ENCODE peak calls at places on chromosome 15, in nine cellular contexts. T is osteocyte, W is fibroblast of lung, C is endodermal cell, B is psoas muscle, O is transverse colon, E is Panc1, P is cardiac fibroblast, G is GM13976. Z is an unnamed sample.

GRCh38 chr15:89812126-89812846 is 2.4 kb downstream of the ANPEP start:
- DNase-seq in T (no peak), W (no peak), C (no peak), B (peak), O (peak), E (no peak), P (peak), G (peak), Z (no peak)

GRCh38 chr15:50315814-50316630 is 39.0 kb downstream of the GABPB1 start:
- DNase-seq in T (no peak), W (peak), C (no peak), B (no peak), O (no peak), E (peak), P (peak), G (peak), Z (no peak)

GRCh38 chr15:52683585-52683984 is 4.4 kb upstream of the ATOSA start:
- DNase-seq in T (no peak), W (no peak), C (no peak), B (no peak), O (no peak), E (no peak), P (no peak), G (peak), Z (no peak)

GRCh38 chr15:90903733-90904536 is 833 bp downstream of the MAN2A2 start:
- DNase-seq in T (no peak), W (peak), C (peak), B (no peak), O (peak), E (no peak), P (no peak), G (no peak), Z (no peak)

GRCh38 chr15:62125763-62126162 is 39.3 kb downstream of the C2CD4B start:
- DNase-seq in T (no peak), W (peak), C (no peak), B (no peak), O (peak), E (no peak), P (peak), G (no peak), Z (no peak)

GRCh38 chr15:75723847-75724660 is 11.4 kb upstream of the CSPG4 start:
- DNase-seq in T (peak), W (peak), C (peak), B (peak), O (peak), E (no peak), P (peak), G (peak), Z (peak)

GRCh38 chr15:69359724-69360123 is 54.4 kb upstream of the KIF23 start:
- DNase-seq in T (no peak), W (peak), C (no peak), B (no peak), O (no peak), E (no peak), P (peak), G (no peak), Z (no peak)

GRCh38 chr15:56832125-56832524 is 86.3 kb upstream of the TCF12 start:
- DNase-seq in T (no peak), W (no peak), C (no peak), B (peak), O (peak), E (no peak), P (peak), G (no peak), Z (no peak)

GRCh38 chr15:68334661-68335124 is 57.1 kb downstream of the FEM1B start:
- DNase-seq in T (peak), W (peak), C (no peak), B (no peak), O (no peak), E (no peak), P (peak), G (no peak), Z (no peak)

DNA sequence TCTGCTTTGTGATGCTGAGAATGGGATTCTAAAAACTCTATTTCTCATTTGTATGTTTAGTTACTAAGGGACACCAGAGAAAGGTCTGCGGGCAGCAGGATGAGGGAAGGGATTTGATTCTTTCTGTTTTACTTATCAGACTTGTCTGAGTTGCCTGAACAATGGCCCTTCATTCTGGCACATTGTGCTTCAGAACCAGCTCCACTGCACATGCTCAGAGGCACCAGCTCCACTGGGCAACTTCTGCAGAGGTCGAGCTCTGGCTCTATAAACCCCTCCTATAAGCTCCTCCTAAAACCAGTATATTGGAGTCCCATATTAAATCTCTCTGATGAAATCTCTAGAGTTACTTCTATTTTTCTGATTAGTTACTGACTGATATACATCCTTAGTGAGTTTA is 453.2 kb upstream of the CDIN1 start:
- DNase-seq in T (no peak), W (no peak), C (no peak), B (no peak), O (no peak), E (no peak), P (no peak), G (no peak), Z (no peak)
- TF ChIP-seq CTCF in T (no peak), W (no peak), C (no peak), B (no peak), O (no peak), E (no peak), P (no peak), G (no peak), Z (no peak)

DNA sequence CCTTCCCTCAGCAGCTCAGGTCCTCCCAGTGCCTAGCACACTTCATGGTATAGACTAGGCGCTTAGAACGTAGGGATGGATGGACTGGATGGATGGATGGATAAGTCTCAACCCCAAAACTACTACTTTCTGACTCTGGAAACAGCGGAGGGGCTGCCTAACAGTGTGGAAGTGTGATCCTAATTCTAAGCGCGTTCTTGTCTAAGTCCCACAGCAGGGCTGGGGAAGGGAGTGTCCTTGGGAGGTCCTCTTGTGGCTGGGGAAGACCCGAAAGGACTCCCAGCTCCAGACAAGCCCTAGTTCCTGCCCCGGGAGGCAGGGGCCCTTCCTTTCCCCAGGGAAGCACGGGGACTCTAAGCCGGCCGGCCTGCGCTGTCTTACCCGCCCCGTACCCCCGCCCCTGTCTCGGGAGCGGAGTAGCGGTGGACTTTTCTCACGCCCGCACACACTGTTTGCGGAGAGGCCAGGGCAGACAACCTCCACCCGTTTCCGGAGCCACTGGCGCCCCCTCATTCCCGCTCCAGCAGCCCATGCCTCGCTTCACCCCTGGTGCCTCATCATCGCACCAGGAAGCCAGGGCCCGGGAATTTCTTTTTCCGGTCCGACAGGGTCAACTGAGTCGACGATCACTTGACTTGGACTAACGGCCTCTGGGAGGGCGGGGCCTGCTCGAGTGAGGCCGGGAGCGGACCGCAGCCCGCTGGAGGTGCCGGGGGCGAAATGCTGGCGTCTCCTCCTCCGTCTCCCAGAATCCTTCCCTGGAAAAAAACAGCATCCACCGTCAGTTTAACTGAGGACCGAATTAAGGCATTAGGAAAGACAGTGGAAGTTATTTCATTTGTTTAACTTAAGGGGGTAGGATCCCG is 133.3 kb downstream of the TBC1D2B start:
- DNase-seq in T (peak), W (peak), C (peak), B (peak), O (peak), E (no peak), P (peak), G (peak), Z (peak)
- TF ChIP-seq CTCF in T (no peak), W (no peak), C (no peak), B (no peak), O (no peak), E (no peak), P (no peak), G (no peak), Z (no peak)

DNA sequence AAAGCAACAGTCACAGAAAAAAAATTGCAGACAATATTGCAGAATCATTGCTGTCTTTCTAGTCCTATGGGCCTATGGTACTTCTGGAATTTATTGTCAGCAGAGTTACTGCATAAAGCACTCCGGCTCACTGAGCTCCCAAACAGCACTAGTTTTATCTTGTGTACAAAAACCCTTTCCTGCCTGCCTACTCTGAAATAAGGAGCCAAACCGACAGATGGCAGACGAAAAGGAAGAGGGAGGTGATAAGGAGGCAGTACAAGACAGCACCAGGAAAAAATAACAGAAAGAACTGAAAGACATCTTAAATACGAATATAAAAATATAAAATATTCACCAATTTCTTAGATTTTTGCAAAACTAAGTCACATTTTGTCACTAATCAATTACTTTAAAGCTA is 15.6 kb downstream of the HERC1 start:
- DNase-seq in T (no peak), W (peak), C (no peak), B (no peak), O (no peak), E (no peak), P (peak), G (no peak), Z (no peak)
- TF ChIP-seq CTCF in T (no peak), W (peak), C (peak), B (no peak), O (no peak), E (no peak), P (peak), G (no peak), Z (no peak)

GRCh38 chr15:77497108-77497737 is 76.5 kb downstream of the HMG20A start:
- DNase-seq in T (peak), W (peak), C (peak), B (peak), O (peak), E (no peak), P (peak), G (no peak), Z (no peak)
- TF ChIP-seq CTCF in T (no peak), W (no peak), C (peak), B (no peak), O (no peak), E (peak), P (no peak), G (no peak), Z (no peak)

DNA sequence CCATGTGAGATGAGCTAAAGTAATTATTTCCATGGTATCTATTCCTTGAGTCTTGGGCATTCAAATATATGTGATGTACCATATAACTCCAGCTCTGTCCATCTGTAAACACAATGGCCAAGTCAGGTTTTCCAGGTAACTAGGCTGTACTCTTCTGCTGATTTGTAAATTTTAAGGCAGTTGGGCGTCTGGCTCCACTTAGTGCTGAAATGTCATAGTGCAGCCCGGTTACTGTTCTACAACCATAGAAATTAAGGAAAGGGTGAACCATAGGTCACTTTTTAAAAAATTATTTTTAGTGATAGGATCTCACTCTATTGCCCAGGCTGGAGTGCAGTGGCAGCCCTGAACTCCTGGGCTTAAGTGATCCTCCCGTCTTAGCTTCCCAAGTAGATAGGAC is 44.7 kb upstream of the GOLM2 start:
- DNase-seq in T (no peak), W (no peak), C (no peak), B (no peak), O (no peak), E (no peak), P (no peak), G (no peak), Z (no peak)
- TF ChIP-seq CTCF in T (no peak), W (peak), C (peak), B (no peak), O (no peak), E (peak), P (no peak), G (no peak), Z (no peak)

DNA sequence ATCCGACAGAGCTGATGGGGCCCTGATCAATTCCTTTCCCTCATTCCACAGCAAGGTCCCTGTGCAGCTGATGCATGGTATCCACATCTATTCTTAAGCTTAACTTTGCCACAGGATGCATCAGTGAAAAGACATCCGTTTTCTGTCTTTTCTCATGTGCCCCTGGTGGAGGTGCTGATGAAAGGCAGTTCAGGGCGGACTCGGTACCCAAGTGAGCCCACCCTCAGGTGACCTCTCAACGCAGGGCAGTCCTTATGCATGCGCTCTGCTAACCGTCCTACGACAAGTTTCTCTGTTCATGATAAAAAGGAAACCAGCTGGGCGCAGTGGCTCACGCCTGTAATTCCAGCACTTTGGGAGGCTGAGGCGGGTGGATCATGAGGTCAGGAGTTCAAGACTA is 251.4 kb downstream of the ADAMTS17 start:
- DNase-seq in T (no peak), W (no peak), C (no peak), B (no peak), O (no peak), E (no peak), P (no peak), G (no peak), Z (no peak)
- TF ChIP-seq CTCF in T (no peak), W (no peak), C (peak), B (no peak), O (no peak), E (no peak), P (no peak), G (no peak), Z (no peak)